ENCODE peak calls at places on chromosomes 11 and 22, in seven cellular contexts. X is GM10248, F is fibroblast of the aortic adventitia, C is right lobe of liver, R is right atrium auricular region, V is PC-9, O is osteocyte. E is an unnamed sample.

GRCh38 chr22:36182871-36183270 is 18.7 kb downstream of the APOL4 start:
- DNase-seq in X (no peak), F (peak), C (no peak), R (no peak), V (no peak), O (no peak), E (no peak)

GRCh38 chr11:74739546-74740270 is 8.5 kb upstream of the CHRDL2 start:
- DNase-seq in X (peak), F (peak), C (peak), R (no peak), V (peak), O (peak), E (no peak)

GRCh38 chr11:1516273-1517067 is 29.9 kb upstream of the MOB2 start:
- DNase-seq in X (no peak), F (no peak), C (no peak), R (no peak), V (no peak), O (no peak), E (no peak)

GRCh38 chr11:125110996-125111340 is 458 bp downstream of the TMEM218 start:
- DNase-seq in X (no peak), F (no peak), C (no peak), R (no peak), V (no peak), O (no peak), E (no peak)

GRCh38 chr11:107508201-107508857 is 50.7 kb upstream of the CWF19L2 start:
- DNase-seq in X (no peak), F (no peak), C (no peak), R (no peak), V (no peak), O (no peak), E (no peak)

GRCh38 chr11:28701760-28702449 is 593.7 kb downstream of the METTL15 start:
- DNase-seq in X (no peak), F (no peak), C (no peak), R (no peak), V (peak), O (no peak), E (no peak)

GRCh38 chr11:98740335-98740734 is 280.4 kb upstream of the CNTN5 start:
- DNase-seq in X (no peak), F (no peak), C (no peak), R (no peak), V (no peak), O (no peak), E (no peak)

GRCh38 chr11:38131535-38131934 is 1533.5 kb upstream of the RAG2 start:
- DNase-seq in X (no peak), F (no peak), C (no peak), R (no peak), V (no peak), O (no peak), E (no peak)

GRCh38 chr22:22088658-22089458 is 106.3 kb upstream of the TOP3B start:
- DNase-seq in X (no peak), F (no peak), C (no peak), R (peak), V (no peak), O (peak), E (no peak)

GRCh38 chr22:48960981-48961655 is 866.6 kb downstream of the BRD1 start:
- DNase-seq in X (no peak), F (no peak), C (peak), R (peak), V (no peak), O (peak), E (peak)

GRCh38 chr11:38718049-38718448 is 2120.0 kb upstream of the RAG2 start:
- DNase-seq in X (no peak), F (no peak), C (no peak), R (no peak), V (peak), O (no peak), E (no peak)

GRCh38 chr11:93016595-93016994 is 47.1 kb downstream of the MTNR1B start:
- DNase-seq in X (no peak), F (no peak), C (no peak), R (no peak), V (no peak), O (no peak), E (no peak)

GRCh38 chr22:19855504-19856409 is 1.1 kb upstream of the GNB1L start:
- DNase-seq in X (peak), F (peak), C (peak), R (peak), V (peak), O (peak), E (peak)
- TF ChIP-seq CTCF in X (no peak), F (no peak), C (no peak), R (no peak), V (no peak), O (no peak), E (no peak)

GRCh38 chr11:76246271-76246933 is 40.1 kb upstream of the WNT11 start:
- DNase-seq in X (no peak), F (no peak), C (no peak), R (no peak), V (no peak), O (no peak), E (no peak)

GRCh38 chr11:76250520-76251222 is 44.4 kb upstream of the WNT11 start:
- DNase-seq in X (no peak), F (no peak), C (no peak), R (no peak), V (no peak), O (no peak), E (no peak)

GRCh38 chr11:76249195-76249741 is 43.0 kb upstream of the WNT11 start:
- DNase-seq in X (no peak), F (no peak), C (no peak), R (no peak), V (no peak), O (no peak), E (no peak)

GRCh38 chr11:76247091-76247490 is 40.8 kb upstream of the WNT11 start:
- DNase-seq in X (no peak), F (no peak), C (no peak), R (no peak), V (no peak), O (no peak), E (no peak)

GRCh38 chr11:76248210-76248609 is 41.9 kb upstream of the WNT11 start:
- DNase-seq in X (no peak), F (no peak), C (no peak), R (no peak), V (no peak), O (no peak), E (no peak)
- TF ChIP-seq CTCF in X (peak), F (peak), C (no peak), R (no peak), V (peak), O (peak), E (peak)

GRCh38 chr11:47589103-47589502 is 2.6 kb downstream of the FAM180B start:
- DNase-seq in X (no peak), F (no peak), C (no peak), R (no peak), V (no peak), O (no peak), E (no peak)

GRCh38 chr11:47586456-47586855 is at the start of gene FAM180B:
- DNase-seq in X (no peak), F (no peak), C (no peak), R (no peak), V (no peak), O (no peak), E (no peak)

GRCh38 chr11:47586043-47586442 is 435 bp upstream of the FAM180B start:
- DNase-seq in X (no peak), F (peak), C (no peak), R (no peak), V (no peak), O (no peak), E (no peak)

GRCh38 chr11:47587733-47588326 is 1.4 kb downstream of the FAM180B start:
- DNase-seq in X (no peak), F (no peak), C (no peak), R (no peak), V (no peak), O (no peak), E (no peak)

GRCh38 chr11:47587039-47587675 is 679 bp downstream of the FAM180B start:
- DNase-seq in X (no peak), F (peak), C (no peak), R (no peak), V (no peak), O (no peak), E (no peak)
- TF ChIP-seq CTCF in X (no peak), F (no peak), C (no peak), R (no peak), V (no peak), O (no peak), E (no peak)

DNA sequence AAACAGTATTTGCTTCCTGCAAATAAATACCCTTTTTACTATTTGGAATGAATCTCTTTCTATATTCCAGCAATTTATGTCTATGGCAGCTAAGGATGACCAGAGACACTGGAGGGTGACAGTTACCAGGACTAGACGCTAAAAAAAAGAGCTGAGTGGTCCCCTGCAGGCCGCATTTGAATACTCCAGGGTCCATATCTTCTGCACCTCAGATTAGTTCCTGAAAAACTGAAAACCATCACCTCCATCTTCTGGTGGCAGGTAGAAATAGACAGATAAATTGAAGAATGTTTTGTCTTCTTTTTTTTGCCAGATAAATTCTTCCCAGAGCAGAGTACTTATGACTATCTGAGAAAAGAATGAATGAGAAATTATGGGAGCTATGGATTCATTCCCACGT is 145.6 kb downstream of the CSNK2A3 start:
- DNase-seq in X (no peak), F (no peak), C (no peak), R (no peak), V (no peak), O (no peak), E (no peak)
- TF ChIP-seq CTCF in X (no peak), F (no peak), C (no peak), R (no peak), V (no peak), O (no peak), E (no peak)

GRCh38 chr22:28019881-28020861 is 101.1 kb upstream of the PITPNB start:
- DNase-seq in X (peak), F (peak), C (peak), R (peak), V (peak), O (peak), E (peak)
- TF ChIP-seq CTCF in X (peak), F (peak), C (peak), R (peak), V (peak), O (peak), E (peak)

DNA sequence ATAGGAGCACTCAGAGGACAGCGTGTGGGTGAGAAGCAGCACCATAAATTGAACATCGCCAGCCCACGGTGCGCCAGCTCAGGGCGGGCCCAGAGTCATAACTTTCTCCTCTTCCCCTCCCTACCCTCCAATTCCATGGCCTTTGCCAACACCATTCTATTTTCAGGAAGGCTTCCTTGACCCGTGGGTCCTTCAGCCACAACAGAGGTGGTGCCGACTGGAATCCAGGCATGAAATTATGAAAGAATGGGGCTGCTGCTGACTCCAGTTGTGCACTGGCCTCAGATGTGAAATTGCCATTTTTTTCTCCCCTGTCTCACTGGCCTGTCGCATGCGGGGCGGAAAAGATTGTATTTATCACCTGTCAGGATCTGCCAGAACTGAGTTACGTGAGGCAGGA is 345.9 kb downstream of the MIAT start:
- DNase-seq in X (no peak), F (no peak), C (no peak), R (no peak), V (no peak), O (no peak), E (no peak)
- TF ChIP-seq CTCF in X (no peak), F (no peak), C (no peak), R (no peak), V (no peak), O (no peak), E (no peak)

DNA sequence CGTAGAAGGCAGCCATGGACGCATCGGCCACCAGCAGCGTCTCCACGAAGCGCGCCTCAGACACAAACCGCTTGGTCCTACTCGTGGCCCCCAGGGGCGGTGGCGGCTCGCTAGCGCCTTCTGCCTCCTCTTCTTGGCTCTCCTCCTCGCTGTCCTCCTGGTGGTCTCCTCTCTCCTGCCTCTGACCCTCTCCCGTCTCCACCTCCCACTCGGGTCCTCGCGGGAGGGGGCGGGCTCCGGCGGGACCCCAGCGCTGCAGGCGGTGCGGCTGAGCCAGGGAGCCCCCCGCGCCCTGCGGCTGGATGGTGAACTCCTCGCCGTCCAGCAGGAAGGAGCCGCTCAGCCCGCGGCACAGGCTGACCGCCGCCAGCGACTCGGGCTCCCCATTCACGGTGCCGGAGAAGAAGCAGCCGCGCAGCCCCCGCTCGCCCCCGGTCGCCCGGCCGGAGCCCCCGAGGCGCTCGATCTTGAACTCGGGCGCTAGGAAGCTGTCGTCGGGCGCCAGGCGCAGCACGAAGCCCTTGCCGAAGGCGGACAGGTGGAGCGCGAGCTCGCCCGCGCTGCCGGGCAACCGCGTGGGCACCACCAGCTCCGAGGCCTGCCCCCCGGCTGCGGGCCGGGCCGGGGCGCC is 713 bp downstream of the ADAMTS8 start:
- DNase-seq in X (no peak), F (no peak), C (no peak), R (no peak), V (no peak), O (no peak), E (no peak)
- TF ChIP-seq CTCF in X (no peak), F (peak), C (no peak), R (no peak), V (no peak), O (peak), E (peak)

E was measured in type B pancreatic cell.